ENCODE peak calls at places on chromosome 18, in seven cellular contexts. O is activated CD8-positive, alpha-beta memory T cell treated with anti-CD3 and anti-CD28 coated beads for 48 hours; G is WTC11; U is H54; T is activated T-cell treated with anti-CD3 and anti-CD28 coated beads for 1 hour; I is AG08395; M is effector memory CD8-positive, alpha-beta T cell. Y is an unnamed sample.
A peak's percentile ranks its signal among the peaks of the same experiment; 100 is the strongest.

GRCh38 chr18:50753311-50753710 is 66.5 kb downstream of the MRO start:
- DNase-seq in U (no peak), I (no peak), G (no peak), O (no peak), T (no peak), M (no peak), Y (no peak)

GRCh38 chr18:48938827-48939367 is 11.9 kb downstream of the SMAD7 start:
- DNase-seq in I (no peak), G (no peak), O (no peak), M (no peak), T (no peak), U (no peak), Y (no peak)

GRCh38 chr18:35998967-35999366 is 26.5 kb downstream of the RMP24 start:
- DNase-seq in M (no peak), U (no peak), T (no peak), G (no peak), O (no peak), I (no peak), Y (no peak)

GRCh38 chr18:78647018-78647417 is 332.6 kb upstream of the SALL3 start:
- DNase-seq in M (no peak), O (no peak), I (no peak), T (no peak), U (peak; percentile 4), G (no peak), Y (no peak)

GRCh38 chr18:44943201-44943881 is 262.7 kb downstream of the SETBP1 start:
- DNase-seq in T (no peak), I (peak; percentile 74), O (no peak), G (peak; percentile 55), M (no peak), U (no peak), Y (no peak)

GRCh38 chr18:36481201-36481657 is 183.7 kb downstream of the FHOD3 start:
- DNase-seq in O (no peak), M (no peak), U (no peak), I (no peak), G (no peak), T (no peak), Y (no peak)

GRCh38 chr18:46174317-46175039 is 70.3 kb downstream of the HAUS1 start:
- DNase-seq in M (peak; percentile 27), U (no peak), O (peak; percentile 33), I (peak; percentile 41), T (peak; percentile 26), G (peak; percentile 53), Y (peak; percentile 21)

GRCh38 chr18:28003451-28003850 is 173.5 kb downstream of the CDH2 start:
- DNase-seq in M (no peak), G (no peak), U (peak; percentile 3), O (no peak), T (no peak), I (peak; percentile 28), Y (no peak)

GRCh38 chr18:26003817-26004216 is 86.6 kb downstream of the SS18 start:
- DNase-seq in T (no peak), M (no peak), U (no peak), O (no peak), I (no peak), G (no peak), Y (no peak)

GRCh38 chr18:5197461-5197860 is 404 bp upstream of the AKAIN1 start:
- DNase-seq in G (no peak), I (no peak), U (no peak), O (no peak), T (no peak), M (no peak), Y (no peak)

GRCh38 chr18:57142361-57142760 is 4.5 kb upstream of the BOD1L2 start:
- DNase-seq in U (no peak), M (no peak), G (no peak), O (no peak), T (no peak), I (no peak), Y (no peak)

Y was measured in central memory CD4-positive, alpha-beta T cell.